ENCODE peak calls at places on chromosomes 12 and 14, in four cellular contexts. P is HCT116, N is H1, R is HepG2. Q is an unnamed sample.

GRCh38 chr14:33165144-33165925 is 226.7 kb downstream of the NPAS3 start:
- DNase-seq in P (no peak), N (no peak), R (no peak), Q (peak; percentile 34)

GRCh38 chr12:30796508-30796780 is 41.7 kb upstream of the CAPRIN2 start:
- DNase-seq in P (no peak), N (no peak), R (no peak), Q (no peak)

GRCh38 chr12:58387199-58387598 is 445.8 kb downstream of the ATP23 start:
- DNase-seq in P (peak; percentile 38), N (no peak), R (no peak), Q (no peak)

GRCh38 chr12:51846911-51847829 is 1.3 kb downstream of the FIGNL2 start:
- DNase-seq in P (no peak), N (no peak), R (no peak), Q (no peak)

GRCh38 chr12:27052742-27053141 is 29.6 kb downstream of the C12orf71 start:
- DNase-seq in P (no peak), N (no peak), R (no peak), Q (no peak)

GRCh38 chr12:2194571-2194970 is 141.8 kb downstream of the CACNA1C start:
- DNase-seq in P (no peak), N (no peak), R (no peak), Q (no peak)

GRCh38 chr12:98939350-98939749 is 294.3 kb downstream of the APAF1 start:
- DNase-seq in P (peak; percentile 22), N (no peak), R (peak; percentile 2), Q (peak; percentile 9)

GRCh38 chr12:125194999-125195398 is 129.8 kb downstream of the AACS start:
- DNase-seq in P (no peak), N (no peak), R (no peak), Q (peak; percentile 65)

GRCh38 chr14:68376067-68376810 is 416.6 kb downstream of the ZFP36L1 start:
- DNase-seq in P (no peak), N (no peak), R (no peak), Q (no peak)

GRCh38 chr12:31238764-31239387 is 87.1 kb downstream of the SINHCAF start:
- DNase-seq in P (peak; percentile 54), N (no peak), R (peak; percentile 58), Q (peak; percentile 73)

GRCh38 chr14:63308723-63309317 is 9.9 kb downstream of the GPHB5 start:
- DNase-seq in P (peak; percentile 40), N (peak; percentile 23), R (peak; percentile 40), Q (no peak)

GRCh38 chr12:14612250-14612649 is 44.6 kb upstream of the PLBD1 start:
- DNase-seq in P (no peak), N (no peak), R (no peak), Q (no peak)

GRCh38 chr12:131045705-131046460 is 92.2 kb downstream of the ADGRD1 start:
- DNase-seq in P (no peak), N (no peak), R (no peak), Q (no peak)

GRCh38 chr14:103115845-103116572 is 7.3 kb upstream of the TNFAIP2 start:
- DNase-seq in P (no peak), N (no peak), R (no peak), Q (no peak)

GRCh38 chr14:103121161-103121845 is 2.0 kb upstream of the TNFAIP2 start:
- DNase-seq in P (no peak), N (no peak), R (no peak), Q (no peak)

GRCh38 chr14:103118663-103119404 is 4.4 kb upstream of the TNFAIP2 start:
- DNase-seq in P (no peak), N (no peak), R (no peak), Q (no peak)

GRCh38 chr14:103116645-103117044 is 6.6 kb upstream of the TNFAIP2 start:
- DNase-seq in P (no peak), N (no peak), R (no peak), Q (no peak)

DNA sequence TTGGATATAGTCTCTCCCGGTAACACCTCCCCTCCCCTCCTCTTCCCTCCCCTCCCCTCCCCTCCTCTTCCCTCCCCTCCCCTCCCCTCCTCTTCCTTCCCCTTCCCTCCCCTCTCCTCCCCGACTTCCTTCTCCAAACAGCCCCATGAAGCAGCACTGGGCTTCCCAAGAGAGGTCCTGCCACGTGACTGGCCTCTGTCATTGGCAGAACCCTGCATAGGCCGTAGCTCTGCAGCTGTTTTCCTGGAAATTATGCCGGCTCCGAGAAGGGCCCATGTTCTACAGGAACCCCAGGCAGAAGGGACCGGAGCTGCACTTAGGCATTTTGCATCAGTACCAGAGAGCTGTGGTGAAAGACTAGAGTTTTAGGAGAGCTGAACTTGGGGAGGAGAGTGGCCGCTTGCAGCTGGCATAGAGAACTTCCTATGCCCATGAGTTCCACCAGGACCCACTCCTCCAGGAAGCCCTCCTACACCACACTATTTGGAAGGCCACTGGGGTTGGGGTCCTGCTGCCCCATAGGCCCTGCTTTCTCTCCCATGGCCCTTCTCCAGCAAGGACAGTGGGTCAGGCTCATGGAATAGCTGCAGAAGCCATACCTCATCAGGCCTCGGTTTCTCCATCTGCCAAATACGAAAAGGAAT is 5.1 kb upstream of the TNFAIP2 start:
- DNase-seq in P (no peak), N (no peak), R (no peak), Q (no peak)
- TF ChIP-seq JUND in P (no peak), N (no peak), R (no peak), Q (no peak)

DNA sequence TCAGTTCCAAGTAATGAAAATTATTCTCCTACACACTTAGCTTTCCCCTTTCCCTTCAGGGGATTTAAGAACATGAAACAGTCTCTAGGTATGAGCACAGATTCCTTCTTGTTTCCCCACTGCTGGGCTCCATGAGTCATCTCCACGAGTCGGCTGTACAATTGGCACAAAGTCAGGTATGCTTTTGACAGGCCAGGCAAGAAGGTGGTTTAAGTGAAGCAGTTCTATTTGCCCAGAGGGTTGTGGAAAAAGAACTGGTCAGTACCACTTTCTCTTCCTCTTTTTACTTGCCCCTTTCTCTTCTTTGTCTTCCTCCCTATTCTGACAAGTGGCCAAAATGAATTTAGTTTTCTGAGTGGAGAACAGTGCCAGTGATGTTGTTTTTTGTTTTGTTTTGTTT is 16.3 kb downstream of the DYNC1H1 start:
- DNase-seq in P (peak; percentile 73), N (no peak), R (peak; percentile 35), Q (peak; percentile 75)
- TF ChIP-seq JUND in P (peak; percentile 68), N (no peak), R (no peak), Q (peak; percentile 94)

GRCh38 chr14:73188501-73188903 is 48.8 kb upstream of the PAPLN start:
- DNase-seq in P (no peak), N (no peak), R (no peak), Q (no peak)
- TF ChIP-seq JUND in P (no peak), N (no peak), R (no peak), Q (no peak)

GRCh38 chr14:51828017-51828797 is 32.2 kb upstream of the GNG2 start:
- DNase-seq in P (peak; percentile 44), N (no peak), R (no peak), Q (no peak)
- TF ChIP-seq JUND in P (no peak), N (no peak), R (no peak), Q (no peak)

GRCh38 chr12:54890339-54890738 is 36.0 kb downstream of the MUCL1 start:
- DNase-seq in P (no peak), N (no peak), R (no peak), Q (no peak)
- TF ChIP-seq JUND in P (no peak), N (no peak), R (no peak), Q (no peak)

GRCh38 chr14:34363733-34364134 is 98.3 kb downstream of the SPTSSA start:
- DNase-seq in P (no peak), N (no peak), R (no peak), Q (no peak)
- TF ChIP-seq JUND in P (no peak), N (no peak), R (no peak), Q (no peak)

DNA sequence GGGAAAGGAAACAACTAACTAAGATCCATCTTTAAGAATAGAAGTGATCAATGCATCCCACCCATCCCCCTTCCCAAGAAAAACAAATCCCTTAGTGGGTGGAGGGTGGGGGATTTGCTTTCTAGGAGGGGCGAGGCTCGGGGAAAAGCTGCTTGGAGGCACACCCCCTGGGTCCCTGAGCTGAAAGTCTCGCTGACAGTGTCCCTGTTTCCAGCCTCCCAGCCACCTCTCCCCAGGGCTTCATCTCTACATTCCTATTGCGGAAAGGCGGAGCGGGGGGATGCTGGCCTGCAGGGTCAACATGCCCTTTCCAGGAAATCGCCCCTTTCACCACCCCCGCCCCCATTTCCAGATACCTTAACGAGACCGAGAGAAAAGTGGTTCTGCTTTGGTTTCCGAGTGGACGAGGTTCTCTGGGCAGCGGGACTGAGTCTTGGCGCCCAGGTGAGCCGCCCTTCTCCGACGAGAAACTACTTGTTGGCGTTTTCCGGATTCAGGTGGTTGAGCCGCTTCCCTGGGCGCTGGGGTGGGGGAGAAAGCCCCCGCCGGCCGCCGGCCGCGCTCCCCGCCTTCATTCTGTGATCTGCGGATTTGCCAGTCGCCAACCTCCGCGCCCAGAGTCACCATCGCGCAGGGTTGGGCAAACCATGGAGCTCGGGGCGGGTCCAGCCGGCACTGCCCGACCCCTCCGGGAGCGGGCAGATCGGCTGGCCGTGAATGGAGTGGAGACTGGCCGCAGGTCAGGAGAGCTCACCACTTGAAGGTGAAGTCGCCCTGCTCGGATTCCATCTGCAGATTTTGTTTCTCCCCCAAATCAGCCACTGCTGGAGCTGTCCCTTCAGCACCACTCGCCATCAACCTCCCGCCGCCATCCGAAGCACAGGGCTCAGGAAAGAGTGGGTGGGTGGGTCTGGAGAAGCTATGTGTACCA is 523 bp downstream of the KCNC2 start:
- DNase-seq in P (no peak), N (no peak), R (no peak), Q (peak; percentile 60)
- TF ChIP-seq JUND in P (no peak), N (no peak), R (no peak), Q (no peak)